ENCODE peak calls at places on chromosome 9, in eight cellular contexts. One of them, this sample, is unnamed.

GRCh38 chr9:5577225-5577624 is 51.7 kb upstream of the RIC1 start:
- DNase-seq in fibroblast of mammary gland: no peak
- DNase-seq in GM06990: no peak
- DNase-seq in endothelial cell: no peak
- DNase-seq in choroid plexus epithelial cell: no peak
- DNase-seq in psoas muscle: no peak
- DNase-seq in B cell: no peak
- DNase-seq in type B pancreatic cell: no peak
- DNase-seq in this sample: no peak

GRCh38 chr9:115923903-115924668 is 229.5 kb upstream of the PAPPA start:
- DNase-seq in psoas muscle: no peak
- DNase-seq in type B pancreatic cell: no peak
- DNase-seq in fibroblast of mammary gland: peak
- DNase-seq in GM06990: no peak
- DNase-seq in B cell: no peak
- DNase-seq in choroid plexus epithelial cell: peak
- DNase-seq in endothelial cell: no peak
- DNase-seq in this sample: no peak

GRCh38 chr9:38362912-38363588 is 29.5 kb upstream of the ALDH1B1 start:
- DNase-seq in fibroblast of mammary gland: peak
- DNase-seq in type B pancreatic cell: no peak
- DNase-seq in B cell: peak
- DNase-seq in endothelial cell: peak
- DNase-seq in psoas muscle: peak
- DNase-seq in choroid plexus epithelial cell: peak
- DNase-seq in GM06990: no peak
- DNase-seq in this sample: no peak

GRCh38 chr9:16516887-16517286 is 353.6 kb downstream of the BNC2 start:
- DNase-seq in fibroblast of mammary gland: peak
- DNase-seq in B cell: no peak
- DNase-seq in GM06990: no peak
- DNase-seq in type B pancreatic cell: no peak
- DNase-seq in choroid plexus epithelial cell: peak
- DNase-seq in endothelial cell: no peak
- DNase-seq in psoas muscle: no peak
- DNase-seq in this sample: no peak

GRCh38 chr9:85743290-85744128 is 1.8 kb upstream of the AGTPBP1 start:
- DNase-seq in fibroblast of mammary gland: peak
- DNase-seq in endothelial cell: no peak
- DNase-seq in GM06990: no peak
- DNase-seq in type B pancreatic cell: no peak
- DNase-seq in B cell: peak
- DNase-seq in psoas muscle: no peak
- DNase-seq in choroid plexus epithelial cell: peak
- DNase-seq in this sample: no peak

GRCh38 chr9:99181621-99182020 is 40.1 kb downstream of the ALG2 start:
- DNase-seq in choroid plexus epithelial cell: peak
- DNase-seq in B cell: peak
- DNase-seq in fibroblast of mammary gland: peak
- DNase-seq in GM06990: peak
- DNase-seq in psoas muscle: no peak
- DNase-seq in type B pancreatic cell: no peak
- DNase-seq in endothelial cell: no peak
- DNase-seq in this sample: no peak

GRCh38 chr9:76887003-76887821 is 18.7 kb downstream of the PRUNE2 start:
- DNase-seq in type B pancreatic cell: no peak
- DNase-seq in psoas muscle: no peak
- DNase-seq in B cell: no peak
- DNase-seq in endothelial cell: no peak
- DNase-seq in fibroblast of mammary gland: no peak
- DNase-seq in GM06990: peak
- DNase-seq in choroid plexus epithelial cell: no peak
- DNase-seq in this sample: no peak

GRCh38 chr9:119967867-119968535 is 598.8 kb upstream of the BRINP1 start:
- DNase-seq in choroid plexus epithelial cell: no peak
- DNase-seq in fibroblast of mammary gland: no peak
- DNase-seq in type B pancreatic cell: no peak
- DNase-seq in endothelial cell: no peak
- DNase-seq in psoas muscle: no peak
- DNase-seq in B cell: no peak
- DNase-seq in GM06990: no peak
- DNase-seq in this sample: no peak

GRCh38 chr9:94783928-94784327 is 57.4 kb downstream of the AOPEP start:
- DNase-seq in GM06990: no peak
- DNase-seq in type B pancreatic cell: no peak
- DNase-seq in endothelial cell: no peak
- DNase-seq in B cell: no peak
- DNase-seq in choroid plexus epithelial cell: no peak
- DNase-seq in fibroblast of mammary gland: no peak
- DNase-seq in psoas muscle: no peak
- DNase-seq in this sample: no peak

GRCh38 chr9:111013250-111013649 is 25.0 kb downstream of the LPAR1 start:
- DNase-seq in GM06990: peak
- DNase-seq in fibroblast of mammary gland: no peak
- DNase-seq in B cell: no peak
- DNase-seq in endothelial cell: no peak
- DNase-seq in type B pancreatic cell: no peak
- DNase-seq in psoas muscle: no peak
- DNase-seq in choroid plexus epithelial cell: no peak
- DNase-seq in this sample: no peak

GRCh38 chr9:98551511-98552286 is 157.0 kb downstream of the GABBR2 start:
- DNase-seq in choroid plexus epithelial cell: peak
- DNase-seq in type B pancreatic cell: no peak
- DNase-seq in B cell: no peak
- DNase-seq in GM06990: no peak
- DNase-seq in psoas muscle: no peak
- DNase-seq in endothelial cell: no peak
- DNase-seq in fibroblast of mammary gland: peak
- DNase-seq in this sample: no peak

GRCh38 chr9:108078823-108079222 is 589.3 kb upstream of the KLF4 start:
- DNase-seq in type B pancreatic cell: no peak
- DNase-seq in choroid plexus epithelial cell: no peak
- DNase-seq in endothelial cell: no peak
- DNase-seq in fibroblast of mammary gland: no peak
- DNase-seq in GM06990: no peak
- DNase-seq in B cell: no peak
- DNase-seq in psoas muscle: no peak
- DNase-seq in this sample: no peak

GRCh38 chr9:38039090-38039906 is 29.7 kb downstream of the SHB start:
- DNase-seq in choroid plexus epithelial cell: peak
- DNase-seq in psoas muscle: no peak
- DNase-seq in fibroblast of mammary gland: no peak
- DNase-seq in endothelial cell: no peak
- DNase-seq in type B pancreatic cell: no peak
- DNase-seq in GM06990: no peak
- DNase-seq in B cell: no peak
- DNase-seq in this sample: no peak

GRCh38 chr9:27664136-27664819 is 91.0 kb upstream of the C9orf72 start:
- DNase-seq in psoas muscle: no peak
- DNase-seq in GM06990: no peak
- DNase-seq in fibroblast of mammary gland: no peak
- DNase-seq in type B pancreatic cell: no peak
- DNase-seq in choroid plexus epithelial cell: no peak
- DNase-seq in B cell: no peak
- DNase-seq in endothelial cell: no peak
- DNase-seq in this sample: no peak

GRCh38 chr9:127680846-127681245 is 25.9 kb upstream of the CFAP157 start:
- DNase-seq in B cell: no peak
- DNase-seq in type B pancreatic cell: no peak
- DNase-seq in fibroblast of mammary gland: no peak
- DNase-seq in psoas muscle: no peak
- DNase-seq in endothelial cell: no peak
- DNase-seq in choroid plexus epithelial cell: no peak
- DNase-seq in GM06990: no peak
- DNase-seq in this sample: no peak

GRCh38 chr9:23464275-23464674 is 361.8 kb downstream of the ELAVL2 start:
- DNase-seq in choroid plexus epithelial cell: no peak
- DNase-seq in fibroblast of mammary gland: no peak
- DNase-seq in GM06990: no peak
- DNase-seq in endothelial cell: no peak
- DNase-seq in type B pancreatic cell: no peak
- DNase-seq in B cell: no peak
- DNase-seq in psoas muscle: no peak
- DNase-seq in this sample: no peak

GRCh38 chr9:81621785-81622243 is 67.5 kb downstream of the TLE1 start:
- DNase-seq in B cell: no peak
- DNase-seq in choroid plexus epithelial cell: no peak
- DNase-seq in GM06990: no peak
- DNase-seq in endothelial cell: no peak
- DNase-seq in type B pancreatic cell: no peak
- DNase-seq in fibroblast of mammary gland: no peak
- DNase-seq in psoas muscle: no peak
- DNase-seq in this sample: no peak

GRCh38 chr9:8025532-8025931 is 226.0 kb upstream of the DMAC1 start:
- DNase-seq in B cell: no peak
- DNase-seq in psoas muscle: no peak
- DNase-seq in fibroblast of mammary gland: peak
- DNase-seq in endothelial cell: no peak
- DNase-seq in choroid plexus epithelial cell: no peak
- DNase-seq in type B pancreatic cell: no peak
- DNase-seq in GM06990: no peak
- DNase-seq in this sample: no peak

GRCh38 chr9:93669958-93670207 is 93.5 kb downstream of the PHF2 start:
- DNase-seq in choroid plexus epithelial cell: no peak
- DNase-seq in psoas muscle: no peak
- DNase-seq in endothelial cell: no peak
- DNase-seq in GM06990: no peak
- DNase-seq in B cell: no peak
- DNase-seq in fibroblast of mammary gland: no peak
- DNase-seq in type B pancreatic cell: peak
- DNase-seq in this sample: no peak

GRCh38 chr9:33976414-33976813 is 72.3 kb downstream of the UBAP2 start:
- DNase-seq in fibroblast of mammary gland: no peak
- DNase-seq in type B pancreatic cell: no peak
- DNase-seq in B cell: no peak
- DNase-seq in endothelial cell: no peak
- DNase-seq in choroid plexus epithelial cell: no peak
- DNase-seq in GM06990: no peak
- DNase-seq in psoas muscle: no peak
- DNase-seq in this sample: no peak

GRCh38 chr9:22008662-22009562 is at the start of gene CDKN2B:
- DNase-seq in B cell: peak
- DNase-seq in endothelial cell: peak
- DNase-seq in type B pancreatic cell: peak
- DNase-seq in psoas muscle: peak
- DNase-seq in GM06990: peak
- DNase-seq in choroid plexus epithelial cell: peak
- DNase-seq in fibroblast of mammary gland: peak
- DNase-seq in this sample: peak

GRCh38 chr9:22005700-22006605 is 3.2 kb downstream of the CDKN2B start:
- DNase-seq in B cell: peak
- DNase-seq in endothelial cell: peak
- DNase-seq in choroid plexus epithelial cell: peak
- DNase-seq in fibroblast of mammary gland: no peak
- DNase-seq in psoas muscle: no peak
- DNase-seq in GM06990: no peak
- DNase-seq in type B pancreatic cell: peak
- DNase-seq in this sample: no peak

GRCh38 chr9:22009563-22009867 is 410 bp upstream of the CDKN2B start:
- DNase-seq in type B pancreatic cell: no peak
- DNase-seq in choroid plexus epithelial cell: no peak
- DNase-seq in B cell: no peak
- DNase-seq in psoas muscle: no peak
- DNase-seq in GM06990: no peak
- DNase-seq in fibroblast of mammary gland: no peak
- DNase-seq in endothelial cell: no peak
- DNase-seq in this sample: no peak

GRCh38 chr9:22002038-22002437 is 7.1 kb downstream of the CDKN2B start:
- DNase-seq in psoas muscle: no peak
- DNase-seq in type B pancreatic cell: no peak
- DNase-seq in GM06990: no peak
- DNase-seq in B cell: no peak
- DNase-seq in endothelial cell: no peak
- DNase-seq in choroid plexus epithelial cell: no peak
- DNase-seq in fibroblast of mammary gland: no peak
- DNase-seq in this sample: no peak

DNA sequence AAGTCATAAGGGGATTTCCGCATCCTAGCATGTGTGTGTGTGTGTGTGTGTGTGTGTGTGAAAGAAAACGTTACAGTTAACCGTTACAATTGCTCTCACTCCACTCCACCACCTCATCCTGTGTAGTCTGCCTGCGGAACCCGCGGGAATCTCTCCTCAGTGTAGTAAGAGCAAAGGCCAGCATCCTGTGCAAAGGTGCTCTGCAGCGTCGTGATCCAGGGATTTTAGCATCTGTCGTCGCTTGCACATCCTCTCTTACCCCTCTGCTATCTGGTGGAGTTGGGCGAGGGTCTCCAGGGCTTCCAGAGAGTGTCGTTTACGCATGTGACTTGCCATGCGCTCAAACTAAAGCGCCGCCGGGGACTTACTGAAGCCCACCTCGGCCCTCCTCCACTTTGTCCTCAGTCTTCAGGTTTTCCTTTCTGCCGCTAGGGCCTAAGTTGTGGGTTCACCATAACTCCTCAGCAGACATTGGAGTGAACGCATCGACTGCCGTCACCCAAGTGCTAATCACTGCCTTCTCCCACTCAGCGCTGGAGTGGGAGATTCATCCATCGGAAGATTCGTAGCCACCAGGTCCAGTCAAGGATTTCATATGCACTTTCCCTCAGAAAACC is 3.9 kb downstream of the CDKN2B start:
- DNase-seq in psoas muscle: no peak
- DNase-seq in type B pancreatic cell: no peak
- DNase-seq in choroid plexus epithelial cell: peak
- DNase-seq in B cell: peak
- DNase-seq in fibroblast of mammary gland: no peak
- DNase-seq in endothelial cell: peak
- DNase-seq in GM06990: no peak
- DNase-seq in this sample: no peak
- TF ChIP-seq CTCF in psoas muscle: no peak
- TF ChIP-seq CTCF in type B pancreatic cell: peak
- TF ChIP-seq CTCF in choroid plexus epithelial cell: peak
- TF ChIP-seq CTCF in B cell: no peak
- TF ChIP-seq CTCF in fibroblast of mammary gland: no peak
- TF ChIP-seq CTCF in endothelial cell: no peak
- TF ChIP-seq CTCF in GM06990: no peak
- TF ChIP-seq CTCF in this sample: no peak

GRCh38 chr9:71628247-71628646 is 140.1 kb downstream of the CEMIP2 start:
- DNase-seq in endothelial cell: no peak
- DNase-seq in choroid plexus epithelial cell: peak
- DNase-seq in type B pancreatic cell: no peak
- DNase-seq in psoas muscle: no peak
- DNase-seq in B cell: peak
- DNase-seq in fibroblast of mammary gland: peak
- DNase-seq in GM06990: no peak
- DNase-seq in this sample: no peak
- TF ChIP-seq CTCF in endothelial cell: no peak
- TF ChIP-seq CTCF in choroid plexus epithelial cell: peak
- TF ChIP-seq CTCF in type B pancreatic cell: no peak
- TF ChIP-seq CTCF in psoas muscle: no peak
- TF ChIP-seq CTCF in B cell: peak
- TF ChIP-seq CTCF in fibroblast of mammary gland: peak
- TF ChIP-seq CTCF in GM06990: peak
- TF ChIP-seq CTCF in this sample: no peak

GRCh38 chr9:20624201-20625002 is 2.1 kb upstream of the MLLT3 start:
- DNase-seq in GM06990: peak
- DNase-seq in psoas muscle: peak
- DNase-seq in type B pancreatic cell: no peak
- DNase-seq in endothelial cell: peak
- DNase-seq in B cell: peak
- DNase-seq in fibroblast of mammary gland: peak
- DNase-seq in choroid plexus epithelial cell: peak
- DNase-seq in this sample: no peak
- TF ChIP-seq CTCF in GM06990: peak
- TF ChIP-seq CTCF in psoas muscle: peak
- TF ChIP-seq CTCF in type B pancreatic cell: peak
- TF ChIP-seq CTCF in endothelial cell: peak
- TF ChIP-seq CTCF in B cell: peak
- TF ChIP-seq CTCF in fibroblast of mammary gland: peak
- TF ChIP-seq CTCF in choroid plexus epithelial cell: peak
- TF ChIP-seq CTCF in this sample: peak

GRCh38 chr9:129712595-129713524 is 40.0 kb downstream of the PTGES start:
- DNase-seq in choroid plexus epithelial cell: peak
- DNase-seq in psoas muscle: no peak
- DNase-seq in B cell: no peak
- DNase-seq in fibroblast of mammary gland: peak
- DNase-seq in GM06990: no peak
- DNase-seq in type B pancreatic cell: no peak
- DNase-seq in endothelial cell: no peak
- DNase-seq in this sample: no peak
- TF ChIP-seq CTCF in choroid plexus epithelial cell: no peak
- TF ChIP-seq CTCF in psoas muscle: no peak
- TF ChIP-seq CTCF in B cell: no peak
- TF ChIP-seq CTCF in fibroblast of mammary gland: no peak
- TF ChIP-seq CTCF in GM06990: no peak
- TF ChIP-seq CTCF in type B pancreatic cell: no peak
- TF ChIP-seq CTCF in endothelial cell: no peak
- TF ChIP-seq CTCF in this sample: no peak

This sample was measured in D721Med.